ENCODE peak calls at places on chromosomes 12 and 14, in five cellular contexts. One of them, this sample, is unnamed.

GRCh38 chr14:75246546-75247285 is 31.9 kb upstream of the FOS start:
- DNase-seq in CD8-positive, alpha-beta T cell: no peak
- DNase-seq in CD4-positive, alpha-beta memory T cell: no peak
- DNase-seq in psoas muscle: no peak
- DNase-seq in tibial nerve: no peak
- DNase-seq in this sample: no peak

GRCh38 chr14:35385042-35385839 is 19.3 kb downstream of the NFKBIA start:
- DNase-seq in tibial nerve: peak; percentile 65
- DNase-seq in CD8-positive, alpha-beta T cell: no peak
- DNase-seq in psoas muscle: peak; percentile 85
- DNase-seq in CD4-positive, alpha-beta memory T cell: no peak
- DNase-seq in this sample: peak; percentile 91

GRCh38 chr12:49201595-49202295 is 12.9 kb upstream of the TUBA1A start:
- DNase-seq in CD8-positive, alpha-beta T cell: no peak
- DNase-seq in psoas muscle: no peak
- DNase-seq in CD4-positive, alpha-beta memory T cell: peak; percentile 11
- DNase-seq in tibial nerve: no peak
- DNase-seq in this sample: no peak

GRCh38 chr12:109154485-109155438 is 38.4 kb downstream of the ACACB start:
- DNase-seq in psoas muscle: peak; percentile 87
- DNase-seq in CD8-positive, alpha-beta T cell: peak; percentile 76
- DNase-seq in tibial nerve: peak; percentile 76
- DNase-seq in CD4-positive, alpha-beta memory T cell: peak; percentile 76
- DNase-seq in this sample: peak; percentile 77

GRCh38 chr14:39417014-39417413 is 15.2 kb downstream of the FBXO33 start:
- DNase-seq in psoas muscle: no peak
- DNase-seq in CD8-positive, alpha-beta T cell: no peak
- DNase-seq in CD4-positive, alpha-beta memory T cell: no peak
- DNase-seq in tibial nerve: no peak
- DNase-seq in this sample: no peak

GRCh38 chr12:131002271-131002670 is 48.6 kb downstream of the ADGRD1 start:
- DNase-seq in tibial nerve: no peak
- DNase-seq in psoas muscle: no peak
- DNase-seq in CD8-positive, alpha-beta T cell: no peak
- DNase-seq in CD4-positive, alpha-beta memory T cell: no peak
- DNase-seq in this sample: no peak

GRCh38 chr12:64746663-64747062 is 12.5 kb downstream of the GNS start:
- DNase-seq in tibial nerve: no peak
- DNase-seq in CD8-positive, alpha-beta T cell: no peak
- DNase-seq in psoas muscle: no peak
- DNase-seq in CD4-positive, alpha-beta memory T cell: no peak
- DNase-seq in this sample: no peak

GRCh38 chr14:24259282-24260025 is 3.5 kb downstream of the TGM1 start:
- DNase-seq in tibial nerve: no peak
- DNase-seq in CD8-positive, alpha-beta T cell: no peak
- DNase-seq in CD4-positive, alpha-beta memory T cell: no peak
- DNase-seq in psoas muscle: no peak
- DNase-seq in this sample: no peak

GRCh38 chr14:105685003-105685402 is 158.6 kb downstream of the TMEM121 start:
- DNase-seq in CD8-positive, alpha-beta T cell: no peak
- DNase-seq in psoas muscle: no peak
- DNase-seq in tibial nerve: no peak
- DNase-seq in CD4-positive, alpha-beta memory T cell: no peak
- DNase-seq in this sample: no peak

GRCh38 chr14:92680781-92681650 is 67.4 kb downstream of the LGMN start:
- DNase-seq in psoas muscle: peak; percentile 67
- DNase-seq in tibial nerve: peak; percentile 73
- DNase-seq in CD4-positive, alpha-beta memory T cell: peak; percentile 70
- DNase-seq in CD8-positive, alpha-beta T cell: peak; percentile 79
- DNase-seq in this sample: peak; percentile 42
- H3K4me3 ChIP-seq in psoas muscle: no peak overlapping the region
- H3K4me3 ChIP-seq in tibial nerve: no peak overlapping the region
- H3K4me3 ChIP-seq in CD4-positive, alpha-beta memory T cell: no peak overlapping the region
- H3K4me3 ChIP-seq in CD8-positive, alpha-beta T cell: no peak overlapping the region
- H3K4me3 ChIP-seq in this sample: no peak overlapping the region

DNA sequence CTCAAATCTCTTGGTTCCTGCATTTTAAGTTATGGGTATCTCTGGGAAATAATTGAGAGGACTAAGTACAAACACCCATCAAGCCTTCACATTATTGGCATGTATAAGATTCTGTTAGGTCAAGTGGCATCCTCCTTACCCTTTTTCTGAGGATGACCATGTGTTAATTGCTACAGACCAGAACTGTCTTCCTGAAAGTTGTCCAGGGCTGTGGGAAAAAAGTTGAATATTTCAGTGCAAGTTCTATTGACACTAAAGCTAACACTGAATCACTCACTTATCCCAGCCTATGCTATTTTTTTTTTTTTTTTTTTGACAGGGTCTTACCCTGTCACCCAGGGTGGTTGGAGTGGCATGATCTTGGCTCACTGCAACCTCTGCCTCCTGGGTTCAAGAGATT is 130.1 kb upstream of the HIF1A start:
- DNase-seq in CD4-positive, alpha-beta memory T cell: no peak
- DNase-seq in tibial nerve: no peak
- DNase-seq in psoas muscle: no peak
- DNase-seq in CD8-positive, alpha-beta T cell: no peak
- DNase-seq in this sample: no peak
- H3K4me1 ChIP-seq in CD4-positive, alpha-beta memory T cell: peaks cover 28% of the 10 kb centered on the region
- H3K4me1 ChIP-seq in tibial nerve: peaks cover 29% of the 10 kb centered on the region
- H3K4me1 ChIP-seq in psoas muscle: peaks cover 43% of the 10 kb centered on the region
- H3K4me1 ChIP-seq in CD8-positive, alpha-beta T cell: peaks cover 15% of the 10 kb centered on the region
- H3K4me1 ChIP-seq in this sample: peaks cover 19% of the 10 kb centered on the region

GRCh38 chr14:54807428-54807827 is 95.2 kb downstream of the GCH1 start:
- DNase-seq in CD4-positive, alpha-beta memory T cell: no peak
- DNase-seq in psoas muscle: no peak
- DNase-seq in tibial nerve: no peak
- DNase-seq in CD8-positive, alpha-beta T cell: no peak
- DNase-seq in this sample: no peak

GRCh38 chr14:54806616-54807015 is 96.0 kb downstream of the GCH1 start:
- DNase-seq in CD4-positive, alpha-beta memory T cell: no peak
- DNase-seq in tibial nerve: no peak
- DNase-seq in psoas muscle: no peak
- DNase-seq in CD8-positive, alpha-beta T cell: no peak
- DNase-seq in this sample: no peak

GRCh38 chr14:54809767-54810166 is 92.9 kb downstream of the GCH1 start:
- DNase-seq in CD8-positive, alpha-beta T cell: no peak
- DNase-seq in psoas muscle: no peak
- DNase-seq in tibial nerve: no peak
- DNase-seq in CD4-positive, alpha-beta memory T cell: no peak
- DNase-seq in this sample: no peak

GRCh38 chr14:54808326-54809161 is 94.1 kb downstream of the GCH1 start:
- DNase-seq in CD8-positive, alpha-beta T cell: no peak
- DNase-seq in psoas muscle: no peak
- DNase-seq in tibial nerve: no peak
- DNase-seq in CD4-positive, alpha-beta memory T cell: no peak
- DNase-seq in this sample: no peak

DNA sequence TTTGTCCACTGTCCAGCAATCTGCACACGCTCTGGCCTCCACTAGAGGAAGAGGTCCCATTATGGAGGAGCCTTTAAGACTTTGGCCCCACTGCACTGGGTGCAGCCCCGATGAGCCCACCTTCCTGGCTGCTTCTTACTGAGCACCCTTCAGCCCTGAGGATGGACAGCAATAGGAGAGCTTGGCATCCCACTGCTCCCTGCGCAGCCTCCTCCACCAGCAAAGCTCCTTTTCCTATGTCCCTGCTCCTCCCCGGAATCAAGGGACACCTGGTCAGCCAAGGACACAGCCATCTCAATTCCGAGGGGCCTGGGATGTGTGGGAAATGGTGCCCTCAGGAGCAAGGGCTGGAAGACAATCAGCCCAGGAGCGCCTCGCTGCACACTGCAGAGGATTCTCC is 94.7 kb downstream of the GCH1 start:
- DNase-seq in CD4-positive, alpha-beta memory T cell: no peak
- DNase-seq in psoas muscle: no peak
- DNase-seq in tibial nerve: no peak
- DNase-seq in CD8-positive, alpha-beta T cell: no peak
- DNase-seq in this sample: no peak
- H3K27ac ChIP-seq in CD4-positive, alpha-beta memory T cell: no peak overlapping the region
- H3K27ac ChIP-seq in psoas muscle: no peak overlapping the region
- H3K27ac ChIP-seq in tibial nerve: no peak overlapping the region
- H3K27ac ChIP-seq in CD8-positive, alpha-beta T cell: no peak overlapping the region
- H3K27ac ChIP-seq in this sample: no peak overlapping the region

GRCh38 chr12:78863482-78864427 is 819 bp upstream of the SYT1 start:
- DNase-seq in psoas muscle: peak; percentile 14
- DNase-seq in CD4-positive, alpha-beta memory T cell: no peak
- DNase-seq in CD8-positive, alpha-beta T cell: no peak
- DNase-seq in tibial nerve: peak; percentile 15
- DNase-seq in this sample: no peak

GRCh38 chr12:78870539-78870938 is 6.0 kb downstream of the SYT1 start:
- DNase-seq in CD8-positive, alpha-beta T cell: no peak
- DNase-seq in CD4-positive, alpha-beta memory T cell: no peak
- DNase-seq in tibial nerve: no peak
- DNase-seq in psoas muscle: no peak
- DNase-seq in this sample: no peak

GRCh38 chr12:78864483-78865296 is at the start of gene SYT1:
- DNase-seq in CD4-positive, alpha-beta memory T cell: no peak
- DNase-seq in CD8-positive, alpha-beta T cell: no peak
- DNase-seq in tibial nerve: peak; percentile 22
- DNase-seq in psoas muscle: peak; percentile 14
- DNase-seq in this sample: no peak

GRCh38 chr12:78866518-78866917 is 1.9 kb downstream of the SYT1 start:
- DNase-seq in CD4-positive, alpha-beta memory T cell: no peak
- DNase-seq in CD8-positive, alpha-beta T cell: no peak
- DNase-seq in tibial nerve: no peak
- DNase-seq in psoas muscle: no peak
- DNase-seq in this sample: no peak

GRCh38 chr12:78865297-78865955 is 852 bp downstream of the SYT1 start:
- DNase-seq in psoas muscle: no peak
- DNase-seq in CD8-positive, alpha-beta T cell: no peak
- DNase-seq in CD4-positive, alpha-beta memory T cell: no peak
- DNase-seq in tibial nerve: no peak
- DNase-seq in this sample: no peak
- H3K4me3 ChIP-seq in psoas muscle: peak overlapping the region; percentile 55
- H3K4me3 ChIP-seq in CD8-positive, alpha-beta T cell: no peak overlapping the region
- H3K4me3 ChIP-seq in CD4-positive, alpha-beta memory T cell: no peak overlapping the region
- H3K4me3 ChIP-seq in tibial nerve: peak overlapping the region; percentile 45
- H3K4me3 ChIP-seq in this sample: no peak overlapping the region

This sample was measured in gastrocnemius medialis.